ENCODE peak calls at places on chromosomes 2 and 18, in ten cellular contexts. C is lower leg skin, G is heart left ventricle, Q is suprapubic skin, U is sigmoid colon, B is H1, P is tibial nerve, L is A549, T is GM12878, O is ovary. S is an unnamed sample.

GRCh38 chr18:73691118-73691517 is 456.5 kb downstream of the FBXO15 start:
- DNase-seq in C (no peak), U (no peak), Q (no peak), P (no peak), G (peak), T (no peak), L (no peak), O (no peak), B (no peak), S (no peak)

GRCh38 chr2:15841776-15842554 is 98.4 kb upstream of the MYCN start:
- DNase-seq in G (no peak), T (no peak), Q (no peak), O (no peak), B (no peak), U (no peak), P (no peak), L (no peak), C (no peak), S (no peak)

GRCh38 chr2:218022131-218022850 is 19.5 kb upstream of the TNS1 start:
- DNase-seq in L (no peak), Q (peak), U (peak), B (no peak), T (no peak), G (peak), P (no peak), C (no peak), O (peak), S (no peak)

GRCh38 chr2:101688266-101688665 is 9.2 kb upstream of the MAP4K4 start:
- DNase-seq in U (no peak), B (no peak), G (no peak), Q (no peak), C (no peak), P (no peak), L (no peak), O (no peak), T (no peak), S (no peak)

GRCh38 chr2:119795309-119796303 is 35.9 kb downstream of the PTPN4 start:
- DNase-seq in G (no peak), C (no peak), L (no peak), U (no peak), Q (no peak), P (no peak), O (no peak), T (no peak), B (no peak), S (no peak)

GRCh38 chr2:219684721-219685689 is 57.6 kb downstream of the SLC4A3 start:
- DNase-seq in T (peak), L (no peak), P (peak), Q (peak), C (peak), G (peak), U (peak), O (peak), B (no peak), S (peak)

GRCh38 chr2:230225486-230225885 is at the start of gene SP140:
- DNase-seq in B (no peak), O (no peak), P (peak), Q (no peak), G (peak), T (peak), U (peak), C (peak), L (no peak), S (peak)

GRCh38 chr2:72983500-72984039 is 66.3 kb downstream of the EMX1 start:
- DNase-seq in Q (no peak), O (no peak), C (no peak), T (no peak), P (no peak), U (no peak), B (no peak), L (no peak), G (peak), S (no peak)

GRCh38 chr2:176110975-176111663 is 4.0 kb downstream of the HOXD11 start:
- DNase-seq in G (no peak), B (no peak), L (peak), U (no peak), C (no peak), O (peak), Q (no peak), P (peak), T (no peak), S (peak)

GRCh38 chr18:37385846-37386435 is 179.7 kb downstream of the CELF4 start:
- DNase-seq in L (no peak), Q (no peak), T (no peak), C (no peak), G (no peak), O (no peak), U (no peak), B (no peak), P (no peak), S (no peak)

GRCh38 chr2:72917875-72918660 is 749 bp downstream of the EMX1 start:
- DNase-seq in C (no peak), U (peak), T (no peak), O (no peak), B (no peak), P (no peak), Q (peak), L (no peak), G (no peak), S (peak)

GRCh38 chr2:234446404-234447076 is 50.3 kb downstream of the ARL4C start:
- DNase-seq in U (peak), B (no peak), L (no peak), P (peak), C (peak), Q (peak), T (peak), G (peak), O (no peak), S (peak)
- TF ChIP-seq POLR2A in U (no peak), B (no peak), L (no peak), P (no peak), C (no peak), Q (no peak), T (peak), G (no peak), O (no peak), S (no peak)

GRCh38 chr18:76461148-76461547 is 33.9 kb downstream of the ZNF516 start:
- DNase-seq in B (no peak), U (no peak), T (no peak), L (no peak), Q (peak), G (no peak), P (no peak), O (no peak), C (no peak), S (no peak)
- H3K4me3 ChIP-seq in B (no peak), U (no peak), T (no peak), L (no peak), Q (no peak), G (no peak), P (no peak), O (no peak), C (no peak), S (no peak)

GRCh38 chr2:232539298-232540231 is at the start of gene CHRNG:
- DNase-seq in U (peak), Q (no peak), C (no peak), P (no peak), T (no peak), G (no peak), L (no peak), O (peak), B (no peak), S (no peak)
- TF ChIP-seq POLR2A in U (no peak), Q (no peak), C (no peak), P (no peak), T (peak), G (no peak), L (no peak), O (no peak), B (no peak), S (no peak)

DNA sequence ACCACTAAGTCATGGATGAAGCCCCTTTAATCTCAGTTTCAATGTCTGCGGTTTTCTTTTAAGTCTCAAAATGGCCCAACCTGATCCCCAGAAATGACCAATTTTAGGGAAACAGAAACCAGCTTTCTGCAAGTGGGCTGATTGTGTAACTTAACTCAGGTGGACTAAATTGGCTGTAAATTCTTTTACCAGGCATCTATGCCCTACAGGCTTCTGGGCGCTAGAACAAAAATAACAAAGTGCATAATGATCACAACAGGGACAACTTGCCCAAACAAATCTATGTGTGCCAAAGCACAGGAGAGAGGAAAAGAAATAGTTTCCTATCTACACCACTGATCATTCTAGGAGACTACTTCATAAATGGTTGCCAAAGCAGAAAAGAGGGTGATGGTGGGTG is 112.3 kb upstream of the SETBP1 start:
- DNase-seq in U (no peak), L (no peak), P (no peak), Q (no peak), T (no peak), C (no peak), G (no peak), O (no peak), B (no peak), S (no peak)
- H3K4me3 ChIP-seq in U (no peak), L (no peak), P (no peak), Q (no peak), T (no peak), C (no peak), G (no peak), O (no peak), B (no peak), S (no peak)

GRCh38 chr18:77749189-77749588 is 499.5 kb downstream of the GALR1 start:
- DNase-seq in Q (no peak), B (no peak), T (no peak), U (no peak), C (no peak), P (no peak), G (no peak), L (no peak), O (no peak), S (peak)
- TF ChIP-seq POLR2A in Q (no peak), B (no peak), T (no peak), U (no peak), C (no peak), P (no peak), G (no peak), L (no peak), O (no peak), S (no peak)

GRCh38 chr2:190628651-190629378 is 20.1 kb upstream of the NAB1 start:
- DNase-seq in U (no peak), Q (no peak), B (no peak), C (no peak), G (no peak), L (no peak), P (no peak), O (no peak), T (no peak), S (no peak)
- H3K4me3 ChIP-seq in U (no peak), Q (no peak), B (no peak), C (no peak), G (no peak), L (no peak), P (peak), O (no peak), T (no peak), S (no peak)

GRCh38 chr18:2984703-2985261 is 28.2 kb downstream of the LPIN2 start:
- DNase-seq in T (no peak), Q (no peak), C (no peak), O (no peak), U (no peak), P (no peak), L (no peak), G (no peak), B (no peak), S (no peak)

GRCh38 chr18:2983296-2983695 is 29.6 kb downstream of the LPIN2 start:
- DNase-seq in O (no peak), G (no peak), L (no peak), B (no peak), C (no peak), T (no peak), Q (no peak), P (no peak), U (no peak), S (no peak)

GRCh38 chr18:2980607-2980923 is 32.4 kb downstream of the LPIN2 start:
- DNase-seq in U (no peak), B (no peak), G (no peak), O (no peak), C (no peak), P (no peak), Q (no peak), T (no peak), L (no peak), S (no peak)

GRCh38 chr18:2981212-2981728 is 31.7 kb downstream of the LPIN2 start:
- DNase-seq in G (no peak), C (no peak), U (no peak), Q (no peak), T (no peak), L (peak), B (no peak), P (no peak), O (no peak), S (no peak)

DNA sequence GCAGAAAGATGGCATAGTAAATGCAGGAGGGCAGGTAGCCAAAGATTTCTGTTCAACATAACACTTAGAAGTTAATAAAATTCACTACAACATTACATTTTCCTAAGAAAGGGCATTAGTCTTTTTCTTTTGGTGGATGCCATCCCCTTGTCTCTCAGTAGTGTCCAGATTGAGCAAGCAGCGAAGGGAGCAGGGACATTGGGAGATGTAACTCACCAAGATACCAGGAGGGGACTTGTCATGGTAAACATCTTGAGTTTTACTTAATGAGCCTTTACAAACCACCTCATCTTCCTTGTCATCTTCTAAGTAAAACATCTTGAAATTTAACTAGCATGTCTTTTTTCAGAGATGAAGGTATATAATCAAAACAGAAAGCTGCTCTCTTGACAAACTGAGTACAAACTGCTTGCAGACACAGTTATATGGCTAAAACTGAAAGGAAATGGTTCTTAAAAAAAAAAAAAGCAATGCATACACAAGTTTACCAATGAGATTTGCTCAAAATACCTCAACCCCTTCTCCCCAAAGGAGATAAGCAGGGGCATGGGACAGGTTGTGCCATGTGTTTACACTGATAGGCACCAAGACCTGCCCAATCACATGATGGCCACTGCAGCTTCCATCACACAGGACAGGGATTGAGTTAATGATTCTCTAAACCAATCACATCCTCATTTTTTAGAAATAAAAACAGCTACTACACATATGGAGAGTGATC is 30.3 kb downstream of the LPIN2 start:
- DNase-seq in Q (no peak), B (no peak), G (no peak), O (no peak), P (no peak), T (no peak), C (no peak), L (no peak), U (no peak), S (no peak)
- TF ChIP-seq POLR2A in Q (no peak), B (no peak), G (no peak), O (no peak), P (no peak), T (no peak), C (no peak), L (no peak), U (no peak), S (no peak)

GRCh38 chr18:6437937-6438818 is 23.5 kb upstream of the L3MBTL4 start:
- DNase-seq in C (no peak), B (no peak), G (no peak), O (peak), P (no peak), T (no peak), U (no peak), L (no peak), Q (no peak), S (no peak)

GRCh38 chr18:6431659-6432318 is 17.1 kb upstream of the L3MBTL4 start:
- DNase-seq in O (no peak), C (no peak), P (no peak), L (no peak), B (no peak), U (no peak), T (no peak), G (no peak), Q (no peak), S (peak)

GRCh38 chr18:6435731-6436130 is 21.0 kb upstream of the L3MBTL4 start:
- DNase-seq in G (no peak), B (no peak), O (no peak), P (no peak), Q (no peak), T (no peak), C (no peak), U (no peak), L (no peak), S (no peak)

GRCh38 chr18:6434987-6435709 is 20.4 kb upstream of the L3MBTL4 start:
- DNase-seq in B (no peak), O (no peak), P (no peak), U (no peak), C (no peak), Q (no peak), L (no peak), T (no peak), G (no peak), S (no peak)
- H3K4me3 ChIP-seq in B (no peak), O (no peak), P (no peak), U (no peak), C (no peak), Q (no peak), L (no peak), T (no peak), G (no peak), S (no peak)

GRCh38 chr2:3558205-3559014 is at the start of gene RNASEH1:
- DNase-seq in T (peak), Q (peak), B (peak), G (peak), L (peak), U (peak), O (peak), P (peak), C (peak), S (peak)
- TF ChIP-seq POLR2A in T (peak), Q (peak), B (peak), G (no peak), L (peak), U (peak), O (peak), P (peak), C (no peak), S (no peak)